ENCODE peak calls at places on chromosomes 12 and 14, in nine cellular contexts. V is GM20000; B is astrocyte of the spinal cord; X is AG08395; I is epithelial cell of esophagus; M is HuH-7.5; R is kidney epithelial cell; S is central memory CD4-positive, alpha-beta T cell; O is heart left ventricle. Q is an unnamed sample.

GRCh38 chr12:10363922-10364838 is 25.7 kb downstream of the KLRK1 start:
- DNase-seq in O (peak), X (peak), S (peak), V (peak), R (no peak), M (no peak), B (peak), I (peak), Q (peak)

GRCh38 chr14:70635971-70636595 is 5.6 kb upstream of the TTC9 start:
- DNase-seq in O (no peak), I (peak), X (no peak), S (no peak), R (no peak), M (no peak), B (no peak), V (no peak), Q (no peak)

GRCh38 chr14:68316078-68316868 is 476.6 kb downstream of the ZFP36L1 start:
- DNase-seq in X (no peak), M (no peak), S (no peak), O (no peak), I (no peak), V (no peak), B (no peak), R (no peak), Q (no peak)

GRCh38 chr12:106080111-106080732 is 58.5 kb downstream of the NUAK1 start:
- DNase-seq in X (peak), S (no peak), M (no peak), B (peak), V (no peak), R (no peak), I (no peak), O (no peak), Q (no peak)

GRCh38 chr12:18703916-18704315 is 33.9 kb downstream of the PLCZ1 start:
- DNase-seq in V (no peak), M (no peak), I (no peak), X (no peak), O (no peak), S (no peak), B (no peak), R (no peak), Q (no peak)

GRCh38 chr12:56838602-56839488 is 75.7 kb downstream of the HSD17B6 start:
- DNase-seq in S (no peak), M (no peak), I (no peak), V (no peak), B (peak), R (no peak), O (no peak), X (no peak), Q (no peak)

GRCh38 chr12:77979597-77980250 is 149.0 kb downstream of the NAV3 start:
- DNase-seq in M (no peak), S (no peak), X (no peak), O (no peak), B (no peak), V (no peak), R (no peak), I (no peak), Q (no peak)

GRCh38 chr14:95935228-95935822 is 58.7 kb downstream of the TUNAR start:
- DNase-seq in X (peak), O (no peak), V (no peak), I (peak), B (peak), R (no peak), M (no peak), S (no peak), Q (no peak)

GRCh38 chr14:93317836-93318807 is 14.7 kb downstream of the BTBD7 start:
- DNase-seq in I (peak), O (no peak), R (no peak), B (peak), M (no peak), X (peak), S (no peak), V (no peak), Q (no peak)

GRCh38 chr12:114681149-114681849 is 2.7 kb downstream of the TBX3 start:
- DNase-seq in S (no peak), R (no peak), M (no peak), X (no peak), O (no peak), V (no peak), I (no peak), B (peak), Q (no peak)

GRCh38 chr14:22476005-22476751 is 112.8 kb downstream of the DAD1 start:
- DNase-seq in I (no peak), S (no peak), R (no peak), M (no peak), X (no peak), V (no peak), O (no peak), B (no peak), Q (no peak)

GRCh38 chr12:58386136-58386535 is 444.8 kb downstream of the ATP23 start:
- DNase-seq in R (no peak), O (no peak), S (no peak), X (no peak), M (no peak), B (no peak), V (no peak), I (peak), Q (no peak)

GRCh38 chr14:104139460-104140212 is 1.2 kb downstream of the KIF26A start:
- DNase-seq in O (peak), M (no peak), I (no peak), B (no peak), X (no peak), R (no peak), S (no peak), V (no peak), Q (no peak)

GRCh38 chr12:53974084-53975018 is at the start of gene HOTAIR:
- DNase-seq in B (no peak), I (no peak), V (peak), R (no peak), S (no peak), M (no peak), X (peak), O (peak), Q (peak)

GRCh38 chr14:76138758-76139723 is 12.7 kb upstream of the GPATCH2L start:
- DNase-seq in B (no peak), S (no peak), R (no peak), I (no peak), V (no peak), X (no peak), O (no peak), M (no peak), Q (no peak)

GRCh38 chr12:24979971-24980730 is 31.2 kb upstream of the BCAT1 start:
- DNase-seq in V (no peak), S (no peak), M (no peak), R (no peak), I (no peak), O (no peak), B (no peak), X (no peak), Q (no peak)

GRCh38 chr14:34465069-34465859 is 3.2 kb upstream of the SPTSSA start:
- DNase-seq in B (peak), S (no peak), R (no peak), M (no peak), V (no peak), O (no peak), X (peak), I (peak), Q (no peak)

GRCh38 chr14:23494223-23494622 is 24.7 kb downstream of the NGDN start:
- DNase-seq in B (peak), O (no peak), S (no peak), V (no peak), R (no peak), X (no peak), I (no peak), M (no peak), Q (no peak)

GRCh38 chr12:66548338-66549049 is 130.4 kb downstream of the GRIP1 start:
- DNase-seq in B (no peak), V (peak), R (no peak), X (no peak), I (no peak), M (no peak), O (no peak), S (no peak), Q (no peak)

GRCh38 chr12:108786450-108786849 is 55.1 kb upstream of the CORO1C start:
- DNase-seq in M (no peak), B (no peak), R (no peak), I (peak), X (no peak), S (no peak), V (no peak), O (no peak), Q (no peak)

GRCh38 chr14:50997712-50998111 is 53.4 kb upstream of the PYGL start:
- DNase-seq in B (no peak), M (no peak), S (no peak), X (no peak), V (no peak), I (no peak), O (no peak), R (no peak), Q (no peak)

GRCh38 chr12:103279444-103279843 is 216.3 kb downstream of the C12orf42 start:
- DNase-seq in O (no peak), V (peak), R (no peak), B (no peak), M (no peak), X (no peak), S (no peak), I (peak), Q (peak)